ENCODE peak calls at places on chromosomes 2 and 18, in six cellular contexts. X, T, P, E, S and L are unnamed samples.

GRCh38 chr2:10951558-10952414 is 40.1 kb downstream of the KCNF1 start:
- ATAC-seq in E (no peak), T (no peak), P (no peak), X (no peak), S (no peak), L (no peak)

GRCh38 chr18:73782405-73782804 is 365.2 kb downstream of the FBXO15 start:
- ATAC-seq in E (no peak), X (no peak), T (no peak), P (no peak), S (no peak), L (no peak)

GRCh38 chr2:221895366-221896121 is 323.4 kb upstream of the EPHA4 start:
- ATAC-seq in T (no peak), S (no peak), E (no peak), P (no peak), X (no peak), L (no peak)

GRCh38 chr2:101361079-101361478 is 26.2 kb downstream of the CREG2 start:
- ATAC-seq in T (no peak), X (peak), E (no peak), S (peak), P (no peak), L (no peak)

GRCh38 chr2:158101384-158101926 is at the start of gene UPP2:
- ATAC-seq in E (no peak), T (no peak), X (no peak), P (peak), S (no peak), L (no peak)

GRCh38 chr18:9824474-9824832 is 61.3 kb upstream of the TXNDC2 start:
- ATAC-seq in S (peak), P (no peak), E (no peak), X (no peak), T (no peak), L (peak)

GRCh38 chr2:193469251-193469650 is 1274.5 kb upstream of the TMEFF2 start:
- ATAC-seq in E (no peak), P (no peak), X (no peak), T (no peak), S (no peak), L (no peak)

GRCh38 chr2:70801607-70802263 is 11.3 kb upstream of the FIGLA start:
- ATAC-seq in T (no peak), S (no peak), X (no peak), E (no peak), P (peak), L (no peak)

GRCh38 chr2:7994397-7994951 is 687.4 kb upstream of the ID2 start:
- ATAC-seq in X (no peak), T (no peak), E (no peak), P (peak), S (no peak), L (no peak)

GRCh38 chr2:12050381-12050780 is 303.9 kb downstream of the LPIN1 start:
- ATAC-seq in P (peak), X (no peak), S (peak), T (no peak), E (peak), L (no peak)

GRCh38 chr2:130286983-130287655 is 55.6 kb upstream of the IMP4 start:
- ATAC-seq in T (no peak), X (no peak), E (peak), P (peak), S (no peak), L (no peak)

GRCh38 chr18:9838144-9838877 is 47.5 kb upstream of the TXNDC2 start:
- ATAC-seq in S (peak), E (no peak), P (peak), T (peak), X (no peak), L (no peak)

GRCh38 chr2:238847841-238848565 is at the start of gene TWIST2:
- ATAC-seq in P (peak), S (peak), T (no peak), E (no peak), X (no peak), L (peak)

GRCh38 chr18:56296381-56296780 is 342.0 kb downstream of the TXNL1 start:
- ATAC-seq in E (no peak), T (no peak), P (no peak), S (no peak), X (no peak), L (no peak)

GRCh38 chr2:197075286-197075685 is 148.8 kb upstream of the PGAP1 start:
- ATAC-seq in T (no peak), X (no peak), P (no peak), E (no peak), S (no peak), L (no peak)

GRCh38 chr2:197073701-197074433 is 147.4 kb upstream of the PGAP1 start:
- ATAC-seq in P (no peak), S (no peak), E (no peak), X (peak), T (no peak), L (no peak)

GRCh38 chr2:197077336-197077735 is 150.8 kb upstream of the PGAP1 start:
- ATAC-seq in S (no peak), P (no peak), E (no peak), T (no peak), X (no peak), L (no peak)

GRCh38 chr2:197076652-197077051 is 150.1 kb upstream of the PGAP1 start:
- ATAC-seq in T (no peak), P (no peak), E (no peak), X (no peak), S (no peak), L (no peak)

GRCh38 chr2:197075754-197076337 is 149.3 kb upstream of the PGAP1 start:
- ATAC-seq in S (no peak), T (peak), E (no peak), P (peak), X (peak), L (no peak)
- TF ChIP-seq CTCF in S (peak), T (peak), E (peak), P (peak), X (peak), L (no peak)

GRCh38 chr2:72198532-72199241 is 51.0 kb upstream of the CYP26B1 start:
- ATAC-seq in E (no peak), T (peak), S (peak), X (no peak), P (peak), L (peak)

DNA sequence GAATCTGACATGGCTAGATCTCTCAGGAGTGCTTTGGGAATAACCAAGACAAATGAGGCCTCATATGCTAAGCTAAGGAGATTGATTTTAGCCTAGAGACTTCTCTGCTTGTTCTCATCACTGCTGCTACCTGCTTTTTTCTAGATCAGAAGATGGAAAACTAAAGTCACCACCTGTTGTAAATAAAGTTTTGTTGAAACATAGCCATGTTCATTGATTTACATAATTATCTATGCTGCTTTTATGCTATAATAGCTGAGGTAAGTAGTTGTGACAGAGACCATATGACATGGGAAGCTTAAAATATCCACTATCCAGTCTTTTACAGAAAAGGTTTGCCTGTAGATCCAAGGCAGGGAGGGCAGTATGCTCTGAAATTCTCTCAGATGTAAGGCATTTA is 46.1 kb upstream of the CYP26B1 start:
- ATAC-seq in X (no peak), E (no peak), S (no peak), T (no peak), P (no peak), L (no peak)
- TF ChIP-seq POLR2AphosphoS5 in X (no peak), E (no peak), S (no peak), T (no peak), P (no peak), L (no peak)

GRCh38 chr18:3248062-3248669 is 565 bp downstream of the MYL12A start:
- ATAC-seq in X (no peak), P (no peak), S (peak), E (peak), T (no peak), L (peak)

GRCh38 chr18:3251249-3251962 is 3.8 kb downstream of the MYL12A start:
- ATAC-seq in S (no peak), T (no peak), X (no peak), E (no peak), P (no peak), L (no peak)

GRCh38 chr18:3248670-3249359 is 1.2 kb downstream of the MYL12A start:
- ATAC-seq in T (no peak), X (peak), P (no peak), E (peak), S (no peak), L (no peak)

GRCh38 chr18:3251963-3252277 is 4.3 kb downstream of the MYL12A start:
- ATAC-seq in P (no peak), T (no peak), S (no peak), X (no peak), E (no peak), L (no peak)

GRCh38 chr18:3250237-3251107 is 2.9 kb downstream of the MYL12A start:
- ATAC-seq in X (peak), P (no peak), S (no peak), E (no peak), T (no peak), L (no peak)
- TF ChIP-seq POLR2A in X (peak), P (no peak), S (no peak), E (peak), T (no peak), L (no peak)

GRCh38 chr2:168244318-168244717 is 3.1 kb downstream of the STK39 start:
- ATAC-seq in X (no peak), S (no peak), E (no peak), T (no peak), P (peak), L (no peak)

GRCh38 chr2:168247341-168248305 is at the start of gene STK39:
- ATAC-seq in T (peak), E (peak), P (peak), X (peak), S (peak), L (peak)

GRCh38 chr2:168246072-168246482 is 1.3 kb downstream of the STK39 start:
- ATAC-seq in S (no peak), P (no peak), X (no peak), T (no peak), E (no peak), L (no peak)

GRCh38 chr2:168245074-168245825 is 2.1 kb downstream of the STK39 start:
- ATAC-seq in E (no peak), X (no peak), S (no peak), T (no peak), P (no peak), L (no peak)

DNA sequence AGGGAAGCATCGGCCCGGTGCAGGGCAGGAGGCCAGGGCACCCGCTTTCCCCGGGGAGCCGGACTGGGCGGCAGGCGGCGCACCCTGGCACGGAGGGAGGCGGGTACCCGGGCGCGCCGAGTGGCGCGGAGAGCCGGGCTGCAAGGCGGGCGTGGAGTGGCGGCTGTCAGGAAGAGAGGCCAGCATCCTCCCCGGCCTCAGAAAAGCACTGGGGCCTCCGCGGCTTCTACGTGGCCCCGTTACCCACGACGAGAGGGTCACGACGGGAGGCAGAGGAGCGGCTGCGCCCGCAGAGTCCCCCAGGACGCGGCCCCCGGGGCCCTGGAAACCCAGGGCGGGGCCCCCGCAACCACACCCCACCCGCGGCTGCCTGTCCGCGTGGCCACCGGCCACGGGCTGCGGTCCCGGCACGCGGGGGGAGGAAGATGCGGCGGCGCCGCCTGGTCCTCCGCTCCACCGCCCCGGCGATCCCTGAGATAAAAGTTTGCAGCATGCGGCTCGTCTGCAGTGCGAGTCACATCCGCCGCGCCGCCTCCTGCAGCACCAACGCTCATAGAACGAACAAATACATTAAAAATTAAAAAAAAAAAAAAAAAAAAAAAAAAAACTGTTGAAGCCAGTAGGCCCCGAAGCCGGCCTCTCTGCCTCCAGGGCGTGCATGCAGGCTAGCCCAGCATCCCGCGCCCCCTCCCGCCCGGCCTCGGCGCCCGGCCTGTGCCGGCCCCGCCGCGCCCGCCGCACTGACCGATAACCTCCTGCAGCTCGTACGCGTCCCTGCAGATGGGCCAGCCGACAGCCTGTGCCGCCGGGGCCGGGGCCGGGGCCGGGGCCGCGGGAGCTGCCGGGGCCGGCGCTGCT is 683 bp downstream of the STK39 start:
- ATAC-seq in T (peak), P (peak), X (peak), E (peak), S (peak), L (peak)
- TF ChIP-seq CTCF in T (peak), P (peak), X (peak), E (no peak), S (peak), L (no peak)

GRCh38 chr2:42961948-42962347 is 169.6 kb upstream of the HAAO start:
- ATAC-seq in E (no peak), X (no peak), P (no peak), T (no peak), S (no peak), L (no peak)

GRCh38 chr2:42959993-42960834 is 167.8 kb upstream of the HAAO start:
- ATAC-seq in P (peak), X (no peak), T (no peak), E (no peak), S (no peak), L (no peak)

GRCh38 chr2:42960835-42961165 is 168.4 kb upstream of the HAAO start:
- ATAC-seq in S (no peak), E (no peak), P (no peak), T (no peak), X (no peak), L (no peak)

GRCh38 chr2:42962521-42962953 is 170.2 kb upstream of the HAAO start:
- ATAC-seq in E (no peak), S (no peak), T (no peak), P (no peak), X (peak), L (no peak)

DNA sequence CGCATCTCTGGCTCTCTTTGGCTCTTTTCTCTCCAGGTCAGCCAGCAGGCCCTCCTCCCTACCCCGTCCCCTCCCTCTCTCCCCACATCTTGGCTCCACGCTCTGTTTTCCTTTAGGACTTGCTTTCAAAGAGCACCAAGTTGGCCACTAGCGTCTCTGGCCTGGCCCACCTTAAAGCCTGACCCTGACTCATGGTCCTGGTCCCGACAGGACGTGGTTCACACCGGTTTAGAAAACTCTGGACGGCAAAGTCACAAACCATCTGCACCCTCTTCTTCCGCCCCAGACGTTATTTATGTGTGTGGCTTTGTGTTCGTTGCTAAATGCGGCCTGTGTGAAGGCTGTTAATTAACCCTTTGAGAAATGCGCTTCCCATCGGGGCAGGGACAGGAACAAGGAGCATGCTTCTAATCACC is 169.0 kb upstream of the HAAO start:
- ATAC-seq in P (no peak), X (no peak), T (no peak), E (no peak), S (peak), L (peak)
- TF ChIP-seq POLR2AphosphoS5 in P (no peak), X (no peak), T (no peak), E (no peak), S (no peak), L (peak)

GRCh38 chr2:240961878-240962277 is 36.5 kb upstream of the SNED1 start:
- ATAC-seq in E (no peak), T (no peak), X (no peak), S (no peak), P (no peak), L (no peak)

GRCh38 chr2:240963376-240964220 is 34.8 kb upstream of the SNED1 start:
- ATAC-seq in P (no peak), S (no peak), E (no peak), X (no peak), T (no peak), L (no peak)

GRCh38 chr2:240963065-240963375 is 35.4 kb upstream of the SNED1 start:
- ATAC-seq in T (no peak), E (no peak), X (no peak), S (no peak), P (no peak), L (no peak)

GRCh38 chr2:240960963-240961876 is 37.2 kb upstream of the SNED1 start:
- ATAC-seq in X (no peak), T (no peak), E (no peak), S (no peak), P (peak), L (no peak)

GRCh38 chr2:240962371-240963064 is 35.9 kb upstream of the SNED1 start:
- ATAC-seq in P (no peak), T (no peak), S (peak), E (no peak), X (no peak), L (peak)
- TF ChIP-seq POLR2A in P (no peak), T (no peak), S (peak), E (no peak), X (no peak), L (no peak)